ENCODE peak calls at places on chromosomes 4 and X, in eight cellular contexts. One of them, this sample, is unnamed.

GRCh38 chr4:149676076-149676475 is 139.6 kb downstream of the IQCM start:
- DNase-seq in AG08395: no peak
- DNase-seq in NCI-H187: no peak
- DNase-seq in activated CD4-positive, alpha-beta T cell treated with anti-CD3 and anti-CD28 coated beads, Interleukin-2, amount 50 U/mL, for 1 hour: no peak
- DNase-seq in right cardiac atrium: no peak
- DNase-seq in WTC11: no peak
- DNase-seq in neural crest cell: no peak
- DNase-seq in activated T-helper 9 cell treated with anti-CD3 and anti-CD28 coated beads, Interleukin-2, amount 50 U/mL, for 16 hours: no peak
- DNase-seq in this sample: no peak

GRCh38 chrX:16771483-16772398 is 14.5 kb upstream of the TXLNG start:
- DNase-seq in AG08395: no peak
- DNase-seq in NCI-H187: no peak
- DNase-seq in activated CD4-positive, alpha-beta T cell treated with anti-CD3 and anti-CD28 coated beads, Interleukin-2, amount 50 U/mL, for 1 hour: no peak
- DNase-seq in right cardiac atrium: no peak
- DNase-seq in WTC11: peak
- DNase-seq in neural crest cell: peak
- DNase-seq in activated T-helper 9 cell treated with anti-CD3 and anti-CD28 coated beads, Interleukin-2, amount 50 U/mL, for 16 hours: no peak
- DNase-seq in this sample: peak

GRCh38 chr4:119585771-119586170 is 42.8 kb downstream of the PDE5A start:
- DNase-seq in AG08395: no peak
- DNase-seq in NCI-H187: no peak
- DNase-seq in activated CD4-positive, alpha-beta T cell treated with anti-CD3 and anti-CD28 coated beads, Interleukin-2, amount 50 U/mL, for 1 hour: no peak
- DNase-seq in right cardiac atrium: no peak
- DNase-seq in WTC11: no peak
- DNase-seq in neural crest cell: no peak
- DNase-seq in activated T-helper 9 cell treated with anti-CD3 and anti-CD28 coated beads, Interleukin-2, amount 50 U/mL, for 16 hours: no peak
- DNase-seq in this sample: no peak

GRCh38 chr4:88928852-88929251 is 128.1 kb downstream of the FAM13A start:
- DNase-seq in AG08395: no peak
- DNase-seq in NCI-H187: no peak
- DNase-seq in activated CD4-positive, alpha-beta T cell treated with anti-CD3 and anti-CD28 coated beads, Interleukin-2, amount 50 U/mL, for 1 hour: no peak
- DNase-seq in right cardiac atrium: no peak
- DNase-seq in WTC11: no peak
- DNase-seq in neural crest cell: no peak
- DNase-seq in activated T-helper 9 cell treated with anti-CD3 and anti-CD28 coated beads, Interleukin-2, amount 50 U/mL, for 16 hours: no peak
- DNase-seq in this sample: no peak

GRCh38 chr4:151777471-151777870 is 16.7 kb upstream of the GATB start:
- DNase-seq in AG08395: no peak
- DNase-seq in NCI-H187: no peak
- DNase-seq in activated CD4-positive, alpha-beta T cell treated with anti-CD3 and anti-CD28 coated beads, Interleukin-2, amount 50 U/mL, for 1 hour: no peak
- DNase-seq in right cardiac atrium: no peak
- DNase-seq in WTC11: no peak
- DNase-seq in neural crest cell: no peak
- DNase-seq in activated T-helper 9 cell treated with anti-CD3 and anti-CD28 coated beads, Interleukin-2, amount 50 U/mL, for 16 hours: no peak
- DNase-seq in this sample: no peak

GRCh38 chr4:68630371-68630770 is 40.1 kb downstream of the UGT2B15 start:
- DNase-seq in AG08395: no peak
- DNase-seq in NCI-H187: no peak
- DNase-seq in activated CD4-positive, alpha-beta T cell treated with anti-CD3 and anti-CD28 coated beads, Interleukin-2, amount 50 U/mL, for 1 hour: no peak
- DNase-seq in right cardiac atrium: no peak
- DNase-seq in WTC11: no peak
- DNase-seq in neural crest cell: no peak
- DNase-seq in activated T-helper 9 cell treated with anti-CD3 and anti-CD28 coated beads, Interleukin-2, amount 50 U/mL, for 16 hours: no peak
- DNase-seq in this sample: no peak

GRCh38 chr4:102466298-102466697 is 34.9 kb upstream of the NFKB1 start:
- DNase-seq in AG08395: no peak
- DNase-seq in NCI-H187: no peak
- DNase-seq in activated CD4-positive, alpha-beta T cell treated with anti-CD3 and anti-CD28 coated beads, Interleukin-2, amount 50 U/mL, for 1 hour: no peak
- DNase-seq in right cardiac atrium: no peak
- DNase-seq in WTC11: no peak
- DNase-seq in neural crest cell: no peak
- DNase-seq in activated T-helper 9 cell treated with anti-CD3 and anti-CD28 coated beads, Interleukin-2, amount 50 U/mL, for 16 hours: no peak
- DNase-seq in this sample: no peak

GRCh38 chr4:152614337-152614736 is 65.5 kb downstream of the TMEM154 start:
- DNase-seq in AG08395: no peak
- DNase-seq in NCI-H187: no peak
- DNase-seq in activated CD4-positive, alpha-beta T cell treated with anti-CD3 and anti-CD28 coated beads, Interleukin-2, amount 50 U/mL, for 1 hour: no peak
- DNase-seq in right cardiac atrium: no peak
- DNase-seq in WTC11: no peak
- DNase-seq in neural crest cell: no peak
- DNase-seq in activated T-helper 9 cell treated with anti-CD3 and anti-CD28 coated beads, Interleukin-2, amount 50 U/mL, for 16 hours: no peak
- DNase-seq in this sample: no peak

GRCh38 chr4:4761128-4761991 is 98.1 kb upstream of the MSX1 start:
- DNase-seq in AG08395: no peak
- DNase-seq in NCI-H187: no peak
- DNase-seq in activated CD4-positive, alpha-beta T cell treated with anti-CD3 and anti-CD28 coated beads, Interleukin-2, amount 50 U/mL, for 1 hour: no peak
- DNase-seq in right cardiac atrium: no peak
- DNase-seq in WTC11: peak
- DNase-seq in neural crest cell: peak
- DNase-seq in activated T-helper 9 cell treated with anti-CD3 and anti-CD28 coated beads, Interleukin-2, amount 50 U/mL, for 16 hours: no peak
- DNase-seq in this sample: no peak

GRCh38 chrX:103453655-103454054 is 65.6 kb downstream of the RAB40A start:
- DNase-seq in AG08395: peak
- DNase-seq in NCI-H187: no peak
- DNase-seq in activated CD4-positive, alpha-beta T cell treated with anti-CD3 and anti-CD28 coated beads, Interleukin-2, amount 50 U/mL, for 1 hour: no peak
- DNase-seq in right cardiac atrium: no peak
- DNase-seq in WTC11: no peak
- DNase-seq in neural crest cell: no peak
- DNase-seq in activated T-helper 9 cell treated with anti-CD3 and anti-CD28 coated beads, Interleukin-2, amount 50 U/mL, for 16 hours: no peak
- DNase-seq in this sample: no peak

GRCh38 chr4:472881-473574 is 25.9 kb downstream of the ZNF721 start:
- DNase-seq in AG08395: no peak
- DNase-seq in NCI-H187: no peak
- DNase-seq in activated CD4-positive, alpha-beta T cell treated with anti-CD3 and anti-CD28 coated beads, Interleukin-2, amount 50 U/mL, for 1 hour: no peak
- DNase-seq in right cardiac atrium: no peak
- DNase-seq in WTC11: no peak
- DNase-seq in neural crest cell: peak
- DNase-seq in activated T-helper 9 cell treated with anti-CD3 and anti-CD28 coated beads, Interleukin-2, amount 50 U/mL, for 16 hours: no peak
- DNase-seq in this sample: peak

GRCh38 chr4:8909548-8909947 is 37.9 kb upstream of the HMX1 start:
- DNase-seq in AG08395: no peak
- DNase-seq in NCI-H187: no peak
- DNase-seq in activated CD4-positive, alpha-beta T cell treated with anti-CD3 and anti-CD28 coated beads, Interleukin-2, amount 50 U/mL, for 1 hour: no peak
- DNase-seq in right cardiac atrium: no peak
- DNase-seq in WTC11: no peak
- DNase-seq in neural crest cell: no peak
- DNase-seq in activated T-helper 9 cell treated with anti-CD3 and anti-CD28 coated beads, Interleukin-2, amount 50 U/mL, for 16 hours: no peak
- DNase-seq in this sample: no peak

GRCh38 chr4:186067757-186068385 is 1.1 kb upstream of the TLR3 start:
- DNase-seq in AG08395: peak
- DNase-seq in NCI-H187: peak
- DNase-seq in activated CD4-positive, alpha-beta T cell treated with anti-CD3 and anti-CD28 coated beads, Interleukin-2, amount 50 U/mL, for 1 hour: peak
- DNase-seq in right cardiac atrium: peak
- DNase-seq in WTC11: peak
- DNase-seq in neural crest cell: no peak
- DNase-seq in activated T-helper 9 cell treated with anti-CD3 and anti-CD28 coated beads, Interleukin-2, amount 50 U/mL, for 16 hours: no peak
- DNase-seq in this sample: peak

GRCh38 chr4:127364397-127364796 is 268.4 kb upstream of the INTU start:
- DNase-seq in AG08395: no peak
- DNase-seq in NCI-H187: no peak
- DNase-seq in activated CD4-positive, alpha-beta T cell treated with anti-CD3 and anti-CD28 coated beads, Interleukin-2, amount 50 U/mL, for 1 hour: no peak
- DNase-seq in right cardiac atrium: no peak
- DNase-seq in WTC11: no peak
- DNase-seq in neural crest cell: no peak
- DNase-seq in activated T-helper 9 cell treated with anti-CD3 and anti-CD28 coated beads, Interleukin-2, amount 50 U/mL, for 16 hours: no peak
- DNase-seq in this sample: no peak

This sample was measured in NCI-H526.